ENCODE peak calls at places on chromosomes 7 and 10, in four cellular contexts. L is mesenchymal stem cell, P is fibroblast of mammary gland, I is osteoblast. N is an unnamed sample.

GRCh38 chr7:47449810-47450586 is 131.9 kb downstream of the TNS3 start:
- DNase-seq in I (no peak), L (peak; percentile 84), P (peak; percentile 86), N (no peak)

GRCh38 chr7:95619517-95619916 is 23.2 kb upstream of the PDK4 start:
- DNase-seq in P (no peak), L (no peak), I (no peak), N (no peak)

GRCh38 chr10:113960617-113961260 is 82.9 kb upstream of the ADRB1 start:
- DNase-seq in L (peak; percentile 43), I (no peak), P (no peak), N (peak; percentile 77)

GRCh38 chr10:123922126-123922525 is 30.5 kb upstream of the CPXM2 start:
- DNase-seq in P (no peak), L (no peak), I (no peak), N (no peak)

GRCh38 chr10:86957471-86958108 is at the start of gene MMRN2:
- DNase-seq in I (peak; percentile 83), P (no peak), L (no peak), N (no peak)

GRCh38 chr7:157949711-157950110 is 612.9 kb downstream of the DNAJB6 start:
- DNase-seq in L (no peak), P (peak; percentile 3), I (no peak), N (no peak)

GRCh38 chr10:6242089-6242488 is 39.4 kb downstream of the PFKFB3 start:
- DNase-seq in I (no peak), L (peak; percentile 50), P (no peak), N (no peak)

GRCh38 chr10:59672150-59672875 is 37.3 kb downstream of the SLC16A9 start:
- DNase-seq in L (no peak), P (no peak), I (no peak), N (no peak)

GRCh38 chr10:109773818-109774440 is 149.4 kb downstream of the XPNPEP1 start:
- DNase-seq in I (peak; percentile 73), L (peak; percentile 35), P (peak; percentile 46), N (no peak)

GRCh38 chr7:34260282-34260681 is 354.9 kb downstream of the BMPER start:
- DNase-seq in I (peak; percentile 77), P (peak; percentile 98), L (peak; percentile 93), N (no peak)

GRCh38 chr10:62396864-62397263 is 22.7 kb downstream of the ZNF365 start:
- DNase-seq in L (no peak), I (no peak), P (no peak), N (no peak)

GRCh38 chr10:96448021-96448457 is 65.7 kb downstream of the TLL2 start:
- DNase-seq in L (no peak), I (no peak), P (peak; percentile 8), N (no peak)

GRCh38 chr7:151795168-151795754 is 81.7 kb downstream of the PRKAG2 start:
- DNase-seq in P (no peak), I (peak; percentile 52), L (no peak), N (peak; percentile 26)

GRCh38 chr7:21526007-21526406 is 16.8 kb upstream of the DNAH11 start:
- DNase-seq in L (no peak), P (peak; percentile 10), I (no peak), N (no peak)

GRCh38 chr10:95435548-95436279 is 125.5 kb downstream of the SORBS1 start:
- DNase-seq in L (no peak), P (no peak), I (no peak), N (no peak)

GRCh38 chr7:142632291-142633134 is 116.8 kb upstream of the PRSS1 start:
- DNase-seq in I (peak; percentile 66), L (peak; percentile 64), P (peak; percentile 71), N (peak; percentile 56)

GRCh38 chr7:19110778-19111175 is 6.7 kb downstream of the TWIST1 start:
- DNase-seq in P (peak; percentile 49), I (peak; percentile 22), L (no peak), N (no peak)

DNA sequence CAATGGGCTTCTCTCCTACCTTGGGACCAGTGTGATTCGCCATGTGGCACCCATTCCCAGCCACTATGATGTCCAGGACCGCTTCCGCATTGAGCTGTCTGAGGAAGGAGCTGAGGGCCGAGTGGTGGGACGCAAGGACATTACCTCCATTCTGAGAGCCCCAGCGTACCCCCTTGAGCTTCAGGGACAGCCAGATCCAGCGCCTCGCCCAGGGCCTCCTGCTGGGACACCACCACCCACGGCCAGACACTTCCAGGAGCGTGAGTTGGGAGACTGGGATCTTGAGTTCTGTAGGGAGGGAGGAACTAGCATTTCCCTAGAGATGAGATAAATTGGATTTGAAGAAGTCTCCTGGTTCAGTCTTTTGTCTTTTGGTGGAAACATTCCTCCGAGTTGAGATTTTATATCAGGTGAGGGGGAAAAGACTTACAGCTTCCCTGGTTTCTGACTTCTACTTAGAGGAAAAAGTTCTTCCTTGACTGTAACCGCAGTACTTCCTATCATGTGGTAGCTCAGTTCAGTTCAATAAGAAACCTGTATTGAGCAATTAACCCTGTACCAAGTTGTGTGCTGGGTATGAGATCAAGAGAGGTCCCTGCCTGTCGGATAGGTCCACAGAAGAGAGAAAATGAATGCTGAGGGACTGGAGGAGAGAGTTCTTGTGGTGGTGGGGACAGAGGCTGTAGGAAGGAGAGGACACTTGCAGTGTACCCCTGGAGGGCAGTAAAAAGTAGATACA is 1.3 kb downstream of the MOSPD3 start:
- DNase-seq in P (no peak), I (peak; percentile 69), L (no peak), N (no peak)
- H3K4me3 ChIP-seq in P (no peak overlapping the region), I (peak overlapping the region; percentile 92), L (peak overlapping the region; percentile 84), N (peak overlapping the region; percentile 99)

GRCh38 chr7:27187702-27188665 is 3.0 kb upstream of the HOXA11 start:
- DNase-seq in L (no peak), I (peak; percentile 94), P (no peak), N (no peak)

GRCh38 chr7:27187158-27187701 is 2.2 kb upstream of the HOXA11 start:
- DNase-seq in P (no peak), I (peak; percentile 87), L (no peak), N (no peak)

GRCh38 chr7:27185013-27185707 is at the start of gene HOXA11:
- DNase-seq in I (peak; percentile 100), L (peak; percentile 76), P (peak; percentile 77), N (no peak)

GRCh38 chr7:27185708-27186449 is 847 bp upstream of the HOXA11 start:
- DNase-seq in L (peak; percentile 9), I (peak; percentile 88), P (no peak), N (no peak)

DNA sequence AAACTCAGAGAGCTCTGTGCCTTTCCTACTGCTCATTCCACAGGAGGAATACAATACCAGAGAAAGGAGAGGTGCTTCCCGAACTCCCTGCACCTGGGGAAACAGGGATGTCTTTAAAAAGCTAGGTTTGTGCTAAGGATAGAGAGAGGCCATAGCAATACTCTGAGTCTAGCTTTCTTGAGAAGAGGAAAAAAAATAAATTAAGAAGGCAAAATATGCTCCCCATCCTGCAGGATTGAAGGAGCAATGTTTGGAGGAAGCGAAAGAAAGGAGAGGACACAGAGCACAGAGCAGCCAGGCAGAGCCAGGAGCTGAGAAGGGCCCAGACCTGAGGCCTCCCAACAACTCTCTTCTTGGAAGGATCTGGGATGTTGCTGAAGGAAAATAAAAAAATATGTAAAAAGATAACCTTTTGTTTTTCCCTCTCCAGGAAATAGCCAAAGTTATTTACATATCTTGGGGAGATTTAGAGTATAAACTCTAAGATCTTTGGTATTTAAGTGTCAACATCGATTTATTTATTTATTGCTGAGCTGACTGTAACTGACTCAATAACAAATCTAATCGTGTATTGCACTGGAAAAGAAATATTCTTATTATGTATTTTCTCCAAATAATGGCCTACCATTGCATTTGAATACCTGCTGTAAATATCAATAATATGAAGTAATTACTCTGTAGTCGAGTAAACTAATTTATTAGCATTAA is 1.6 kb upstream of the HOXA11 start:
- DNase-seq in L (no peak), I (no peak), P (no peak), N (no peak)
- H3K4me3 ChIP-seq in L (peak overlapping the region; percentile 84), I (peak overlapping the region; percentile 92), P (no peak overlapping the region), N (no peak overlapping the region)

DNA sequence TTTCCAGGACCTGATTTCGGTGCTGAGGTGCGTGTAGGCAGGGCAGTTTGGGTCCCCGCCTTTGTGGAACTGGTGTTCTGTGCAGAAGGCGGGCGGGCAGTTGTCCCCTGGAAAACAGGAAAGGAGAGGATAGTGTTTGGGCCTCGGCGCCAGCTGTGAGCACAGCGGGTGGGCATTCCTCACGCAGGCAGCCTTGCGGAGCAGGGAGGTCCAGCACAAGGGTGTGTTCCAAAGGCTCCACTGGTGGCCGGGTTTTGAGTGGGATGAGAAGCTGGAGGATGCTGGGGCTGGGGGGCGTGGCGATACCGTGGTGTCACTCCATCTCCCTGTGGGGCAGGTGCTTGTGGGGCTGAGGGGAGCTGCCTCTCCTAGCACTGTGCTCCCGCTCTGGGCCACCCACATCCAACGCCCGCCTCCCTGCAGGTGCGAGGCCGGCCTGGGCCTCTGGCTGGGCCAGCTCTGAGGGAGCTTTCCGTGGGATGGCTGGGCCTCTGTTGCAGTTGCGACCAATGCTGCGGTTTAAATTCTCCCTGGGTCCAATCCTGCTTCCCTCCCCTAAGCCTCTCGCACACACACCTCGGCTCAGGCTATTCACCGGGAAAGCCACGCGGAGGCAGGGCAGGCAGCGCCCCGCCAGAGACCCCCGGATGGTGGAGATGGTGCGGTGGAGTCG is 15.9 kb downstream of the UNCX start:
- DNase-seq in P (no peak), I (no peak), L (no peak), N (no peak)
- H3K4me3 ChIP-seq in P (no peak overlapping the region), I (no peak overlapping the region), L (no peak overlapping the region), N (no peak overlapping the region)

DNA sequence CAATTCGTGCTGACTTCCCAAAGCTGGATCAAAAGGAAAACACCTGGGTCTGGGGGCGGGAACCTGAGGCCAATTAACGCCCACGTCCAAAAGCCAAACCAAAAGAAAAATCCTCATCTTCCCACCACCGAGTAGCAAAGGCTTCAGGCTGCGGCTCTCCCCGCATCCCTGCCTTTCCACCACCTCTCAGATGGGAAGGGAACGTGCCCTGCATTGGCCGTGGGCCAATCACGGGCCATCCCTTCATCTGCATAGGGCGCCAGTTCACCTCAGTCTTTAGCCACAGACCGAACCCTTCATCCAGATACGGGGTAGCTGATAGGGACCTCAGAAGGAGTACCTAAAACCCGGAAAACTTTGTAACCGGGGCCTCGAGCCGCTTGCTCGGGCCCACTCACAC is 602 bp downstream of the PRPF18 start:
- DNase-seq in I (no peak), L (no peak), P (peak; percentile 5), N (no peak)
- H3K4me3 ChIP-seq in I (peak overlapping the region; percentile 84), L (peak overlapping the region; percentile 100), P (peak overlapping the region; percentile 99), N (peak overlapping the region; percentile 100)

N was measured in CD8-positive, alpha-beta memory T cell.